ENCODE peak calls at places on chromosomes 5 and 9, in ten cellular contexts. Z, F, U, R, M, D, L, N, W and Y are unnamed samples.

GRCh38 chr9:133323211-133323610 is 12.8 kb downstream of the SURF6 start:
- DNase-seq in Z (no peak), F (no peak), U (no peak), R (no peak), M (no peak), D (no peak), L (no peak), N (no peak), W (no peak), Y (no peak)

GRCh38 chr9:124553738-124554137 is 46.5 kb upstream of the NR5A1 start:
- DNase-seq in Z (no peak), F (no peak), U (no peak), R (peak; percentile 80), M (no peak), D (no peak), L (no peak), N (peak; percentile 77), W (peak; percentile 71), Y (peak; percentile 57)

GRCh38 chr5:174760721-174761120 is 36.3 kb downstream of the MSX2 start:
- DNase-seq in Z (no peak), F (no peak), U (no peak), R (no peak), M (no peak), D (no peak), L (no peak), N (no peak), W (no peak), Y (no peak)

GRCh38 chr9:92147030-92147853 is 32.0 kb upstream of the SPTLC1 start:
- DNase-seq in Z (peak; percentile 90), F (no peak), U (peak; percentile 43), R (peak; percentile 95), M (peak; percentile 70), D (peak; percentile 82), L (no peak), N (peak; percentile 94), W (peak; percentile 47), Y (peak; percentile 90)

GRCh38 chr9:108811944-108812343 is 43.8 kb downstream of the ACTL7B start:
- DNase-seq in Z (no peak), F (no peak), U (no peak), R (no peak), M (no peak), D (no peak), L (no peak), N (no peak), W (no peak), Y (no peak)

GRCh38 chr5:132055808-132056609 is 4.4 kb upstream of the IL3 start:
- DNase-seq in Z (no peak), F (no peak), U (peak; percentile 10), R (no peak), M (no peak), D (no peak), L (no peak), N (no peak), W (no peak), Y (no peak)

GRCh38 chr9:34929506-34930102 is 28.5 kb upstream of the PHF24 start:
- DNase-seq in Z (peak; percentile 1), F (peak; percentile 37), U (no peak), R (peak; percentile 46), M (peak; percentile 47), D (no peak), L (peak; percentile 42), N (peak; percentile 2), W (no peak), Y (peak; percentile 14)

GRCh38 chr9:90092512-90092911 is 487.7 kb downstream of the GADD45G start:
- DNase-seq in Z (no peak), F (no peak), U (no peak), R (no peak), M (no peak), D (no peak), L (no peak), N (no peak), W (no peak), Y (no peak)

GRCh38 chr9:89052470-89053097 is 61.3 kb downstream of the S1PR3 start:
- DNase-seq in Z (no peak), F (no peak), U (no peak), R (no peak), M (no peak), D (no peak), L (no peak), N (no peak), W (no peak), Y (peak; percentile 21)

GRCh38 chr9:110143969-110144545 is 63.9 kb downstream of the C9orf152 start:
- DNase-seq in Z (no peak), F (no peak), U (no peak), R (no peak), M (peak; percentile 77), D (no peak), L (peak; percentile 87), N (no peak), W (no peak), Y (no peak)

GRCh38 chr5:90134892-90135291 is 274.7 kb downstream of the CETN3 start:
- DNase-seq in Z (peak; percentile 20), F (no peak), U (peak; percentile 51), R (peak; percentile 87), M (no peak), D (no peak), L (no peak), N (peak; percentile 79), W (no peak), Y (peak; percentile 89)

GRCh38 chr9:81814794-81815464 is 113.3 kb upstream of the SPATA31D4 start:
- DNase-seq in Z (peak; percentile 14), F (no peak), U (no peak), R (no peak), M (peak; percentile 77), D (no peak), L (peak; percentile 52), N (no peak), W (no peak), Y (no peak)

GRCh38 chr9:81815781-81816180 is 112.4 kb upstream of the SPATA31D4 start:
- DNase-seq in Z (no peak), F (no peak), U (no peak), R (no peak), M (no peak), D (no peak), L (no peak), N (no peak), W (no peak), Y (no peak)

GRCh38 chr9:81819859-81820546 is 108.2 kb upstream of the SPATA31D4 start:
- DNase-seq in Z (no peak), F (no peak), U (no peak), R (no peak), M (no peak), D (no peak), L (no peak), N (no peak), W (no peak), Y (peak; percentile 51)

DNA sequence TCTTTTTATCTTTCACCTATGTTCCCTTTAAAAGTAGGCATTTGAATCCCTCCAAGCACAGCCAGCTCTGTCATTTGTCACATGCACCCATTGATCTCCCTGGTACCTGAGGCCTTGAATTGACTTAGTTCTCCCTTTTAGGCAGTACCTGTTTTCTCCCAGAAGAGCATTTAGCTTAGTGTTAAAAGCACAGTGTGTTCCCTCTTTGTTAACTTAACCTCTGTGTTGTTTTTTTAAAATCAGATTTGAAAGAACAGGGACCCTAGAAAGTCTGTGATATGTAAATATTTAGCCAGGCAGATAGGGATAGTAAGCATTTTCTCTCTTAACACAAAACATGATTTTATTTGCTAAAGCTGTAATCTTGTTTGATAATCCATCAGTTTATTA is 113.8 kb upstream of the SPATA31D4 start:
- DNase-seq in Z (no peak), F (no peak), U (no peak), R (no peak), M (no peak), D (no peak), L (no peak), N (no peak), W (no peak), Y (no peak)
- H3K4me3 ChIP-seq in Z (no peak overlapping the region), F (no peak overlapping the region), U (no peak overlapping the region), R (no peak overlapping the region), M (no peak overlapping the region), D (no peak overlapping the region), L (no peak overlapping the region), N (no peak overlapping the region), W (no peak overlapping the region), Y (no peak overlapping the region)

GRCh38 chr9:137029058-137029922 is 1.3 kb upstream of the ABCA2 start:
- DNase-seq in Z (peak; percentile 86), F (peak; percentile 79), U (peak; percentile 86), R (peak; percentile 57), M (peak; percentile 82), D (no peak), L (peak; percentile 78), N (no peak), W (no peak), Y (peak; percentile 59)

GRCh38 chr9:137027369-137028012 is 546 bp downstream of the ABCA2 start:
- DNase-seq in Z (peak; percentile 51), F (no peak), U (no peak), R (no peak), M (no peak), D (no peak), L (no peak), N (no peak), W (no peak), Y (no peak)

GRCh38 chr9:137030006-137030405 is 1.9 kb downstream of the FUT7 start:
- DNase-seq in Z (no peak), F (no peak), U (no peak), R (no peak), M (no peak), D (no peak), L (no peak), N (no peak), W (no peak), Y (no peak)

GRCh38 chr9:137028013-137028280 is at the start of gene ABCA2:
- DNase-seq in Z (no peak), F (no peak), U (no peak), R (no peak), M (no peak), D (no peak), L (peak; percentile 77), N (no peak), W (no peak), Y (no peak)

GRCh38 chr9:137028281-137029057 is 432 bp upstream of the ABCA2 start:
- DNase-seq in Z (peak; percentile 72), F (peak; percentile 72), U (peak; percentile 77), R (peak; percentile 35), M (peak; percentile 62), D (no peak), L (peak; percentile 68), N (no peak), W (no peak), Y (peak; percentile 23)
- TF ChIP-seq CTCF in Z (no peak), F (no peak), U (no peak), R (peak; percentile 44), M (peak; percentile 60), D (peak; percentile 56), L (peak; percentile 62), N (peak; percentile 48), W (peak; percentile 53), Y (peak; percentile 55)

DNA sequence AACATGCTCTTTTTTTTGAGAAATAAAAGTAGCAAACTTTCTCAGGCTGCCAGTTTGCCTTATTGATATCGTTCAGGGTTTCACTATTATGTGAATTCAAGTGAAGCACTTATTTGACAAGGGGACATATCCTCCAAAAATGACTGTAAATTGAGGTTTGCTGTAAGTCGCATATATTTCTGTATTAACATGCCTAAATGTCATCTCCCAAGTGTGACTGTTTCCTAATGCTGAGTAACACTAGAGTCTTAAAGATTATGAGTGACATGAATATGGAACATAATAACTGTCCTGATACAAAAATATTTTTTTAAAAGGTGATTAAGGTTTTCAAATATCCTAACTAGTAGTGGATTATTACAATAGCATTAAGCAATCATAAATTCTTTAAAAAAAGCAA is 3.7 kb downstream of the NFIB start:
- DNase-seq in Z (no peak), F (no peak), U (no peak), R (no peak), M (no peak), D (no peak), L (no peak), N (peak; percentile 29), W (no peak), Y (peak; percentile 35)
- H3K4me3 ChIP-seq in Z (peak overlapping the region; percentile 50), F (no peak overlapping the region), U (peak overlapping the region; percentile 80), R (no peak overlapping the region), M (no peak overlapping the region), D (no peak overlapping the region), L (peak overlapping the region; percentile 93), N (peak overlapping the region; percentile 5), W (no peak overlapping the region), Y (peak overlapping the region; percentile 94)

GRCh38 chr5:9928266-9928750 is 298.2 kb upstream of the TAS2R1 start:
- DNase-seq in Z (no peak), F (no peak), U (no peak), R (no peak), M (no peak), D (no peak), L (no peak), N (no peak), W (no peak), Y (no peak)
- TF ChIP-seq CTCF in Z (no peak), F (no peak), U (no peak), R (no peak), M (no peak), D (no peak), L (no peak), N (no peak), W (no peak), Y (no peak)